ENCODE peak calls at places on chromosomes 12 and 14, in eight cellular contexts. B is HCT116, X is GM23338, R is GM23248, W is MM.1S, H is neural progenitor cell, V is PC-3, G is OCI-LY7. L is an unnamed sample.

GRCh38 chr12:12885060-12885792 is 6.1 kb upstream of the GPRC5A start:
- DNase-seq in R (no peak), V (no peak), G (no peak), H (peak), B (no peak), W (no peak), X (peak), L (peak)

GRCh38 chr14:89629383-89629782 is 212.3 kb upstream of the FOXN3 start:
- DNase-seq in B (no peak), X (peak), G (no peak), R (no peak), H (no peak), V (no peak), W (no peak), L (no peak)

GRCh38 chr12:9106067-9106466 is 9.7 kb downstream of the A2M start:
- DNase-seq in X (no peak), W (no peak), V (no peak), G (no peak), H (no peak), B (no peak), R (no peak), L (no peak)

GRCh38 chr12:57632898-57633825 is at the start of gene B4GALNT1:
- DNase-seq in X (peak), R (peak), V (peak), W (peak), H (peak), B (peak), G (peak), L (peak)

GRCh38 chr14:94303111-94303510 is 10.0 kb upstream of the SERPINA10 start:
- DNase-seq in W (no peak), R (no peak), H (no peak), B (no peak), V (no peak), X (no peak), G (no peak), L (no peak)

GRCh38 chr12:71397433-71397954 is 42.1 kb upstream of the LGR5 start:
- DNase-seq in G (no peak), V (peak), W (no peak), H (no peak), X (no peak), R (peak), B (no peak), L (no peak)

GRCh38 chr14:77124345-77125274 is 17.0 kb downstream of the ZDHHC22 start:
- DNase-seq in H (peak), W (no peak), R (peak), G (peak), V (peak), B (no peak), X (peak), L (peak)

GRCh38 chr14:32028599-32028998 is 48.5 kb upstream of the ARHGAP5 start:
- DNase-seq in H (no peak), G (peak), R (peak), B (no peak), V (peak), W (no peak), X (no peak), L (no peak)

GRCh38 chr12:132549059-132549458 is 59.1 kb downstream of the FBRSL1 start:
- DNase-seq in V (no peak), W (no peak), R (no peak), G (no peak), X (no peak), B (no peak), H (no peak), L (no peak)

GRCh38 chr12:132550830-132551229 is 59.6 kb downstream of the LRCOL1 start:
- DNase-seq in V (no peak), G (no peak), H (no peak), X (no peak), W (no peak), B (no peak), R (no peak), L (no peak)

GRCh38 chr12:132551271-132552120 is 58.9 kb downstream of the LRCOL1 start:
- DNase-seq in X (no peak), R (no peak), B (no peak), W (no peak), H (no peak), V (no peak), G (no peak), L (no peak)

GRCh38 chr12:132548430-132549058 is 58.6 kb downstream of the FBRSL1 start:
- DNase-seq in R (no peak), W (no peak), X (no peak), B (no peak), H (no peak), G (no peak), V (no peak), L (no peak)

DNA sequence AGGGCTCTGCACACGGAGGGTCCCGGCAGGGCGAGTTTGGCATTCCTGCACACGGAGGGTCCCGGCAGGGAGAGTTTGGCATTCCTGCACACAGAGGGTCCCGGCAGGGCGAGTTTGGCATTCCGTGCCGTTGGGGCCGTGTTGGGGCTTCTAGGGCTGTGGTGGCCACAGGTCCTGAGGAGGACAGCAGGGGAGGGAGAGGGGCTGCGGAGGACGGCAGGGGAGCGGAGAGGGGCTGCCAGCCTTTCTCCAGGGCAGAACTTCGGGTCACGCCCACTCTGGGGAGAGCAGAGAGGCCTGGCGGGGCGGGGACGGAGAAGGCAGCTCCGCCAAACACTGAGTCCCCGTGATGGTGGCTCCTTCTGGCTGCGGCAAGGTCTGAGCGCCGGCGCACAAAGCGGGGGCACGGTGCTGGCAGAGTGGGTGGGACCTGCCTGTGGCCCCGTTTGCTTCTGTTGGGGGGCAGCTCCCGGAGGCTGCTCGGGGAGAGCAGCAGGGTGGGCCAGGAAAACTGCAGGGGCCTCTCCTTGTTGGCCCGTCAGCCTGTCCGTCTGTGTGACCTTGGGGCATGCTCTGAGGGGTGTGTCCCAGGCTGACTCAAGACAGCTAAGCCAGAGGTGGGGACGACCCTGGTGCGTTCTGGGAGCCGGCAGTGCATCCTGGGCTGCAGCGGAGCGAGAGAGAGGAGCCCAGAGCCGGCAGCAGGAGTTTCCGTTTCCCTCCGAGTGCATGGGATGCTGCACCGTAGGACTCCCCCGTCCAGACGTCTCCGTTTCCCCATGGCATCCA is 60.2 kb downstream of the LRCOL1 start:
- DNase-seq in R (peak), H (peak), X (peak), V (no peak), B (no peak), W (no peak), G (no peak), L (peak)
- H3K4me3 ChIP-seq in R (no peak), H (peak), X (peak), V (no peak), B (no peak), W (no peak), G (no peak), L (no peak)

GRCh38 chr12:30515351-30515750 is 180.3 kb downstream of the IPO8 start:
- DNase-seq in B (peak), R (peak), G (peak), H (peak), W (no peak), X (peak), V (peak), L (peak)
- TF ChIP-seq EZH2phosphoT487 in B (no peak), R (no peak), G (no peak), H (no peak), W (no peak), X (no peak), V (no peak), L (no peak)

GRCh38 chr12:51388826-51389225 is 2.4 kb downstream of the GALNT6 start:
- DNase-seq in G (no peak), W (no peak), R (no peak), X (no peak), B (no peak), H (no peak), V (no peak), L (no peak)

GRCh38 chr12:51392556-51393237 is 1.5 kb upstream of the GALNT6 start:
- DNase-seq in G (no peak), R (peak), W (peak), H (peak), V (no peak), B (no peak), X (peak), L (peak)

GRCh38 chr12:51389302-51389999 is 1.8 kb downstream of the GALNT6 start:
- DNase-seq in X (no peak), R (peak), H (no peak), W (no peak), V (peak), B (no peak), G (no peak), L (no peak)

GRCh38 chr12:51391047-51391837 is at the start of gene GALNT6:
- DNase-seq in G (peak), V (peak), W (peak), B (no peak), X (peak), R (no peak), H (peak), L (peak)

GRCh38 chr12:51390457-51391046 is 654 bp downstream of the GALNT6 start:
- DNase-seq in G (no peak), H (no peak), R (no peak), W (no peak), V (peak), X (no peak), B (no peak), L (no peak)
- H3K4me3 ChIP-seq in G (peak), H (peak), R (no peak), W (peak), V (peak), X (peak), B (peak), L (no peak)

DNA sequence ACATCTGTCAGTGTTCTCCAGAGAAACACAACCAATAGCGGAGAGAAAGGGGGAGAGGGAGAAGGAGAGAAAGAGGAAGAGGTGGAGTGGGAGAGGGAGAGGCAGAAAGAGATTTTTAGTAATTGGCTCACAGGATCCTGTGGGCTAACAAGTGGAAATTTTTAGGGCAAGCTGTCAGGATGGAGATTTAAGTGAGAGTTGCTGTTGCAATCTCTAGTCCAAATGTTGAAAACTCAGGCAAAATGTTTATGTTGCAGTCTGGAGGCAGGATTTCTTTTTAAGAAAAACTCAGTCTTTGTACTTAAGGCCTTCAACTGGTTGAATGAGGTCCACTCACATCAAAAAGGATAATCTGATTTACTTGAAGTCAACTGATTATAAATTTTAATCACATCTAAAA is 12.5 kb upstream of the GLIPR1L2 start:
- DNase-seq in G (no peak), V (no peak), H (no peak), B (no peak), X (no peak), R (peak), W (no peak), L (no peak)
- TF ChIP-seq EZH2phosphoT487 in G (no peak), V (no peak), H (no peak), B (no peak), X (no peak), R (no peak), W (no peak), L (no peak)

DNA sequence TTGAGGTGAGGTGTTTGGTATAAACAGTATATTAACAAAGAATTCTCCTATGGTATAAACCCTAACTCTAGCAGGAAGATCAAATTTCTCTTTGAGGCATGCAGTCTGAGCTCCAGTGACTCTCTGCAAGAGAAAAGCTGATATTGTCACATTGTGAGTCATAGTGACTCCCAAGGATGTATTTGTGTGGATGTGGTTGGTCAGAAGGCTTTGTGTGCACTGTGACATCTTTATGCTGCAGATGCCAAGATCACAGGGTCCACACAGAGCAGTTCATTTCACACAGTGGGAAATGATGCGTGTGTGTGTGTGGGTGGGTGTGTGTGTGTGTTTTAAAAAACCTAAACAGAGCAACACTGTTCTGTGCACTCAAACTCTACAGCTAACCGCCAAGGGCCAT is 727.8 kb downstream of the DIO2 start:
- DNase-seq in R (peak), W (no peak), B (no peak), X (no peak), H (no peak), G (no peak), V (peak), L (no peak)
- H3K4me3 ChIP-seq in R (no peak), W (no peak), B (no peak), X (no peak), H (no peak), G (no peak), V (no peak), L (no peak)

DNA sequence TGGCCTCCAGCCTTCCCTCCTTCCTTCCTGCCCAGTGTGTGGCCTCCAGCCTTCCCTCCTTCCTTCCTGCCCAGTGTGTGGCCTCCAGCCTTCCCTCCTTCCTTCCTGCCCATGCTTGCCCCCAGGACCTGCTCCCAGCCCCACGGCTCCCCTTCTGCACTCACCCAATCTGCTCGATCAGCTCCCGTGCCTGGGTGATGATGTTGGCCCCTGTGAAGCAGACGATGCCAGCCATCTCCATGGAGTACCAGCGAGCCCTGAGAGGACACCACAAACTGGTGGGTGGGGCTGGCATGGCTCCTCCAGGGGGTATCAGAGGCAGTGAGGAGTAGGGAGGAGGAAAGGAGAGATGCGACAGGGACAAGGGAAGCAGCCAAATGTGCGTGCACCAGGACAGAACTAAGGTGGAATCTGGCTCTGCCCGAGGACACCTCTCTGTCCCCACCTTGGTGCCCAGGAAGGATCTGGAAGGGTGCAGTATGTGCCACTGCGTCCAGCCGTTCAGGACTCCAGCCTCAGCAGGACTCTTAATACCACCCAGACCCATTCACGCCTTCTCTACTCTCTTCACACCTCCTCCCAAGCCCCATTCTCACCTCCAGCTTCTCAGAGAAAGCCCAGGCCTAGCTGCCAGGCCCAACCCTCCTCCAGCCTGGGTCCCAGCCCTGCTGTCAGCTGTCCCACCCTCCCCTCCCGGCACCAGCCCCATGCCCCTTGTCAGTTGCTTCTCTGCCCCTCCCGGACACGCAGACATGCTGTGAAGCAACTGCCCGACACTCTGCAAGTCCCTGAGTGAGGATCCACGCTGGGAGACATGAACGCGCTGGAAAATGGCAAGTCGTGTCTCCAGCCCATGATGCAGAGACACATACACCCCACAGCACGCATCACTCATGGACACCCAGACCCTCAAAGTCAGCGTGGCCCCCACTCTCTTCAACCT is 22.7 kb downstream of the POLE start:
- DNase-seq in X (no peak), V (no peak), H (no peak), G (no peak), B (no peak), R (no peak), W (no peak), L (no peak)
- TF ChIP-seq EZH2phosphoT487 in X (no peak), V (no peak), H (no peak), G (no peak), B (no peak), R (no peak), W (no peak), L (no peak)

L was measured in hepatocyte.